ENCODE peak calls at places on chromosome 21, in ten cellular contexts. One of them, this sample, is unnamed.

GRCh38 chr21:20739421-20739820 is 258.8 kb upstream of the NCAM2 start:
- DNase-seq in CD4-positive, alpha-beta T cell: no peak
- DNase-seq in A549: no peak
- DNase-seq in M059J: no peak
- DNase-seq in Peyer's patch: no peak
- DNase-seq in activated T-helper 1 cell treated with anti-CD3 and anti-CD28 coated beads, Interleukin-12 subunit alpha, Interleukin-12 subunit beta, Interleukin-2, Interleukin-4 antibody, amounts not matched to agents 30 ng/mL and 10 ng/mL and 1 ng/mL, durations not matched to agents 14 hours and 24 hours and 36 hours: no peak
- DNase-seq in T-cell: no peak
- DNase-seq in GM03348: no peak
- DNase-seq in ACHN: peak; percentile 1
- DNase-seq in sigmoid colon: no peak
- DNase-seq in this sample: no peak

GRCh38 chr21:21831036-21831435 is 832.8 kb downstream of the NCAM2 start:
- DNase-seq in Peyer's patch: no peak
- DNase-seq in T-cell: no peak
- DNase-seq in GM03348: no peak
- DNase-seq in ACHN: no peak
- DNase-seq in A549: no peak
- DNase-seq in M059J: no peak
- DNase-seq in activated T-helper 1 cell treated with anti-CD3 and anti-CD28 coated beads, Interleukin-12 subunit alpha, Interleukin-12 subunit beta, Interleukin-2, Interleukin-4 antibody, amounts not matched to agents 30 ng/mL and 10 ng/mL and 1 ng/mL, durations not matched to agents 14 hours and 24 hours and 36 hours: no peak
- DNase-seq in CD4-positive, alpha-beta T cell: no peak
- DNase-seq in sigmoid colon: no peak
- DNase-seq in this sample: no peak

GRCh38 chr21:44846485-44847260 is 26.8 kb downstream of the PTTG1IP start:
- DNase-seq in Peyer's patch: peak; percentile 85
- DNase-seq in GM03348: peak; percentile 68
- DNase-seq in M059J: peak; percentile 39
- DNase-seq in A549: no peak
- DNase-seq in activated T-helper 1 cell treated with anti-CD3 and anti-CD28 coated beads, Interleukin-12 subunit alpha, Interleukin-12 subunit beta, Interleukin-2, Interleukin-4 antibody, amounts not matched to agents 30 ng/mL and 10 ng/mL and 1 ng/mL, durations not matched to agents 14 hours and 24 hours and 36 hours: peak; percentile 25
- DNase-seq in sigmoid colon: peak; percentile 89
- DNase-seq in T-cell: peak; percentile 40
- DNase-seq in ACHN: peak; percentile 64
- DNase-seq in CD4-positive, alpha-beta T cell: peak; percentile 36
- DNase-seq in this sample: no peak

GRCh38 chr21:17796037-17796403 is 23.1 kb downstream of the C21orf91 start:
- DNase-seq in M059J: no peak
- DNase-seq in CD4-positive, alpha-beta T cell: no peak
- DNase-seq in GM03348: no peak
- DNase-seq in activated T-helper 1 cell treated with anti-CD3 and anti-CD28 coated beads, Interleukin-12 subunit alpha, Interleukin-12 subunit beta, Interleukin-2, Interleukin-4 antibody, amounts not matched to agents 30 ng/mL and 10 ng/mL and 1 ng/mL, durations not matched to agents 14 hours and 24 hours and 36 hours: no peak
- DNase-seq in sigmoid colon: no peak
- DNase-seq in ACHN: no peak
- DNase-seq in T-cell: no peak
- DNase-seq in A549: no peak
- DNase-seq in Peyer's patch: no peak
- DNase-seq in this sample: no peak

GRCh38 chr21:23858878-23859277 is 1748.4 kb downstream of the MRPL39 start:
- DNase-seq in A549: no peak
- DNase-seq in CD4-positive, alpha-beta T cell: no peak
- DNase-seq in M059J: no peak
- DNase-seq in activated T-helper 1 cell treated with anti-CD3 and anti-CD28 coated beads, Interleukin-12 subunit alpha, Interleukin-12 subunit beta, Interleukin-2, Interleukin-4 antibody, amounts not matched to agents 30 ng/mL and 10 ng/mL and 1 ng/mL, durations not matched to agents 14 hours and 24 hours and 36 hours: no peak
- DNase-seq in GM03348: no peak
- DNase-seq in sigmoid colon: no peak
- DNase-seq in T-cell: no peak
- DNase-seq in Peyer's patch: no peak
- DNase-seq in ACHN: no peak
- DNase-seq in this sample: no peak

GRCh38 chr21:44506279-44507255 is 33.4 kb downstream of the KRTAP10-1 start:
- DNase-seq in ACHN: no peak
- DNase-seq in activated T-helper 1 cell treated with anti-CD3 and anti-CD28 coated beads, Interleukin-12 subunit alpha, Interleukin-12 subunit beta, Interleukin-2, Interleukin-4 antibody, amounts not matched to agents 30 ng/mL and 10 ng/mL and 1 ng/mL, durations not matched to agents 14 hours and 24 hours and 36 hours: no peak
- DNase-seq in T-cell: no peak
- DNase-seq in Peyer's patch: no peak
- DNase-seq in CD4-positive, alpha-beta T cell: no peak
- DNase-seq in sigmoid colon: no peak
- DNase-seq in A549: no peak
- DNase-seq in M059J: no peak
- DNase-seq in GM03348: no peak
- DNase-seq in this sample: no peak

GRCh38 chr21:38979271-38980196 is 173.8 kb downstream of the ETS2 start:
- DNase-seq in A549: no peak
- DNase-seq in M059J: peak; percentile 79
- DNase-seq in T-cell: no peak
- DNase-seq in sigmoid colon: no peak
- DNase-seq in activated T-helper 1 cell treated with anti-CD3 and anti-CD28 coated beads, Interleukin-12 subunit alpha, Interleukin-12 subunit beta, Interleukin-2, Interleukin-4 antibody, amounts not matched to agents 30 ng/mL and 10 ng/mL and 1 ng/mL, durations not matched to agents 14 hours and 24 hours and 36 hours: no peak
- DNase-seq in Peyer's patch: no peak
- DNase-seq in GM03348: peak; percentile 39
- DNase-seq in ACHN: no peak
- DNase-seq in CD4-positive, alpha-beta T cell: no peak
- DNase-seq in this sample: no peak

GRCh38 chr21:29130234-29130993 is at the start of gene MAP3K7CL:
- DNase-seq in A549: no peak
- DNase-seq in GM03348: peak; percentile 94
- DNase-seq in activated T-helper 1 cell treated with anti-CD3 and anti-CD28 coated beads, Interleukin-12 subunit alpha, Interleukin-12 subunit beta, Interleukin-2, Interleukin-4 antibody, amounts not matched to agents 30 ng/mL and 10 ng/mL and 1 ng/mL, durations not matched to agents 14 hours and 24 hours and 36 hours: no peak
- DNase-seq in CD4-positive, alpha-beta T cell: no peak
- DNase-seq in T-cell: no peak
- DNase-seq in Peyer's patch: peak; percentile 65
- DNase-seq in M059J: peak; percentile 100
- DNase-seq in sigmoid colon: peak; percentile 81
- DNase-seq in ACHN: peak; percentile 97
- DNase-seq in this sample: no peak

GRCh38 chr21:35904995-35905972 is 155.0 kb downstream of the SETD4 start:
- DNase-seq in sigmoid colon: no peak
- DNase-seq in activated T-helper 1 cell treated with anti-CD3 and anti-CD28 coated beads, Interleukin-12 subunit alpha, Interleukin-12 subunit beta, Interleukin-2, Interleukin-4 antibody, amounts not matched to agents 30 ng/mL and 10 ng/mL and 1 ng/mL, durations not matched to agents 14 hours and 24 hours and 36 hours: no peak
- DNase-seq in Peyer's patch: no peak
- DNase-seq in CD4-positive, alpha-beta T cell: no peak
- DNase-seq in M059J: peak; percentile 51
- DNase-seq in T-cell: no peak
- DNase-seq in GM03348: peak; percentile 71
- DNase-seq in ACHN: peak; percentile 51
- DNase-seq in A549: no peak
- DNase-seq in this sample: no peak

GRCh38 chr21:45374826-45375455 is 30.0 kb upstream of the COL18A1 start:
- DNase-seq in A549: no peak
- DNase-seq in activated T-helper 1 cell treated with anti-CD3 and anti-CD28 coated beads, Interleukin-12 subunit alpha, Interleukin-12 subunit beta, Interleukin-2, Interleukin-4 antibody, amounts not matched to agents 30 ng/mL and 10 ng/mL and 1 ng/mL, durations not matched to agents 14 hours and 24 hours and 36 hours: no peak
- DNase-seq in sigmoid colon: no peak
- DNase-seq in GM03348: no peak
- DNase-seq in T-cell: no peak
- DNase-seq in M059J: no peak
- DNase-seq in Peyer's patch: no peak
- DNase-seq in CD4-positive, alpha-beta T cell: no peak
- DNase-seq in ACHN: no peak
- DNase-seq in this sample: no peak

GRCh38 chr21:24336491-24336890 is 1270.8 kb downstream of the MRPL39 start:
- DNase-seq in ACHN: no peak
- DNase-seq in T-cell: no peak
- DNase-seq in CD4-positive, alpha-beta T cell: no peak
- DNase-seq in sigmoid colon: no peak
- DNase-seq in A549: no peak
- DNase-seq in GM03348: no peak
- DNase-seq in activated T-helper 1 cell treated with anti-CD3 and anti-CD28 coated beads, Interleukin-12 subunit alpha, Interleukin-12 subunit beta, Interleukin-2, Interleukin-4 antibody, amounts not matched to agents 30 ng/mL and 10 ng/mL and 1 ng/mL, durations not matched to agents 14 hours and 24 hours and 36 hours: no peak
- DNase-seq in Peyer's patch: no peak
- DNase-seq in M059J: no peak
- DNase-seq in this sample: no peak

GRCh38 chr21:44448651-44449131 is 6.6 kb upstream of the LRRC3 start:
- DNase-seq in CD4-positive, alpha-beta T cell: no peak
- DNase-seq in A549: no peak
- DNase-seq in T-cell: no peak
- DNase-seq in activated T-helper 1 cell treated with anti-CD3 and anti-CD28 coated beads, Interleukin-12 subunit alpha, Interleukin-12 subunit beta, Interleukin-2, Interleukin-4 antibody, amounts not matched to agents 30 ng/mL and 10 ng/mL and 1 ng/mL, durations not matched to agents 14 hours and 24 hours and 36 hours: no peak
- DNase-seq in GM03348: no peak
- DNase-seq in Peyer's patch: peak; percentile 24
- DNase-seq in M059J: no peak
- DNase-seq in sigmoid colon: peak; percentile 53
- DNase-seq in ACHN: no peak
- DNase-seq in this sample: no peak

GRCh38 chr21:31326478-31327247 is 17.4 kb downstream of the TIAM1 start:
- DNase-seq in T-cell: peak; percentile 23
- DNase-seq in M059J: no peak
- DNase-seq in CD4-positive, alpha-beta T cell: no peak
- DNase-seq in activated T-helper 1 cell treated with anti-CD3 and anti-CD28 coated beads, Interleukin-12 subunit alpha, Interleukin-12 subunit beta, Interleukin-2, Interleukin-4 antibody, amounts not matched to agents 30 ng/mL and 10 ng/mL and 1 ng/mL, durations not matched to agents 14 hours and 24 hours and 36 hours: peak; percentile 37
- DNase-seq in ACHN: no peak
- DNase-seq in sigmoid colon: no peak
- DNase-seq in GM03348: peak; percentile 65
- DNase-seq in A549: no peak
- DNase-seq in Peyer's patch: no peak
- DNase-seq in this sample: peak; percentile 74

GRCh38 chr21:45747802-45748445 is 104.4 kb downstream of the PCBP3 start:
- DNase-seq in CD4-positive, alpha-beta T cell: no peak
- DNase-seq in M059J: peak; percentile 83
- DNase-seq in T-cell: no peak
- DNase-seq in A549: peak; percentile 38
- DNase-seq in Peyer's patch: no peak
- DNase-seq in GM03348: peak; percentile 86
- DNase-seq in ACHN: peak; percentile 38
- DNase-seq in sigmoid colon: no peak
- DNase-seq in activated T-helper 1 cell treated with anti-CD3 and anti-CD28 coated beads, Interleukin-12 subunit alpha, Interleukin-12 subunit beta, Interleukin-2, Interleukin-4 antibody, amounts not matched to agents 30 ng/mL and 10 ng/mL and 1 ng/mL, durations not matched to agents 14 hours and 24 hours and 36 hours: no peak
- DNase-seq in this sample: no peak

GRCh38 chr21:19468981-19469715 is 1065.6 kb upstream of the TMPRSS15 start:
- DNase-seq in T-cell: no peak
- DNase-seq in Peyer's patch: no peak
- DNase-seq in GM03348: no peak
- DNase-seq in sigmoid colon: no peak
- DNase-seq in M059J: no peak
- DNase-seq in ACHN: no peak
- DNase-seq in A549: no peak
- DNase-seq in activated T-helper 1 cell treated with anti-CD3 and anti-CD28 coated beads, Interleukin-12 subunit alpha, Interleukin-12 subunit beta, Interleukin-2, Interleukin-4 antibody, amounts not matched to agents 30 ng/mL and 10 ng/mL and 1 ng/mL, durations not matched to agents 14 hours and 24 hours and 36 hours: no peak
- DNase-seq in CD4-positive, alpha-beta T cell: no peak
- DNase-seq in this sample: no peak

GRCh38 chr21:27346041-27346448 is 379.2 kb upstream of the ADAMTS5 start:
- DNase-seq in ACHN: no peak
- DNase-seq in activated T-helper 1 cell treated with anti-CD3 and anti-CD28 coated beads, Interleukin-12 subunit alpha, Interleukin-12 subunit beta, Interleukin-2, Interleukin-4 antibody, amounts not matched to agents 30 ng/mL and 10 ng/mL and 1 ng/mL, durations not matched to agents 14 hours and 24 hours and 36 hours: no peak
- DNase-seq in sigmoid colon: no peak
- DNase-seq in M059J: peak; percentile 54
- DNase-seq in A549: no peak
- DNase-seq in CD4-positive, alpha-beta T cell: no peak
- DNase-seq in Peyer's patch: no peak
- DNase-seq in GM03348: peak; percentile 53
- DNase-seq in T-cell: no peak
- DNase-seq in this sample: no peak

GRCh38 chr21:45990049-45990711 is 8.6 kb downstream of the COL6A1 start:
- DNase-seq in A549: no peak
- DNase-seq in GM03348: no peak
- DNase-seq in T-cell: no peak
- DNase-seq in Peyer's patch: no peak
- DNase-seq in M059J: no peak
- DNase-seq in CD4-positive, alpha-beta T cell: peak; percentile 0
- DNase-seq in activated T-helper 1 cell treated with anti-CD3 and anti-CD28 coated beads, Interleukin-12 subunit alpha, Interleukin-12 subunit beta, Interleukin-2, Interleukin-4 antibody, amounts not matched to agents 30 ng/mL and 10 ng/mL and 1 ng/mL, durations not matched to agents 14 hours and 24 hours and 36 hours: no peak
- DNase-seq in ACHN: no peak
- DNase-seq in sigmoid colon: peak; percentile 68
- DNase-seq in this sample: no peak

GRCh38 chr21:42568377-42568776 is 54.7 kb downstream of the SLC37A1 start:
- DNase-seq in A549: no peak
- DNase-seq in Peyer's patch: peak; percentile 38
- DNase-seq in ACHN: no peak
- DNase-seq in sigmoid colon: peak; percentile 28
- DNase-seq in T-cell: no peak
- DNase-seq in GM03348: no peak
- DNase-seq in M059J: no peak
- DNase-seq in activated T-helper 1 cell treated with anti-CD3 and anti-CD28 coated beads, Interleukin-12 subunit alpha, Interleukin-12 subunit beta, Interleukin-2, Interleukin-4 antibody, amounts not matched to agents 30 ng/mL and 10 ng/mL and 1 ng/mL, durations not matched to agents 14 hours and 24 hours and 36 hours: no peak
- DNase-seq in CD4-positive, alpha-beta T cell: no peak
- DNase-seq in this sample: no peak